ENCODE peak calls at places on chromosomes 6 and 20, in eight cellular contexts. Y, J, D, X, E, C, B and R are unnamed samples.

GRCh38 chr6:124131259-124131658 is 327.6 kb downstream of the NKAIN2 start:
- DNase-seq in C (no peak), B (no peak), Y (peak; percentile 43), D (no peak), J (no peak), E (no peak), X (no peak), R (no peak)

GRCh38 chr6:142822882-142823578 is 121.9 kb downstream of the HIVEP2 start:
- DNase-seq in X (no peak), D (no peak), C (no peak), B (peak; percentile 69), J (no peak), E (no peak), Y (no peak), R (no peak)

GRCh38 chr6:161736341-161736740 is 462.5 kb upstream of the AGPAT4 start:
- DNase-seq in X (no peak), Y (no peak), D (no peak), B (no peak), E (no peak), J (no peak), C (no peak), R (no peak)

GRCh38 chr6:88368071-88368787 is 202.1 kb upstream of the CNR1 start:
- DNase-seq in E (no peak), Y (peak; percentile 81), D (no peak), J (no peak), C (no peak), X (no peak), B (no peak), R (no peak)

GRCh38 chr6:139338845-139339244 is 35.6 kb downstream of the CITED2 start:
- DNase-seq in B (no peak), E (no peak), X (no peak), D (no peak), J (no peak), Y (peak; percentile 82), C (no peak), R (no peak)

GRCh38 chr6:12865782-12866181 is 149.2 kb downstream of the PHACTR1 start:
- DNase-seq in J (no peak), C (no peak), Y (no peak), D (no peak), X (no peak), E (no peak), B (no peak), R (no peak)

GRCh38 chr6:134363323-134364039 is 45.6 kb upstream of the SGK1 start:
- DNase-seq in E (no peak), D (no peak), J (no peak), B (no peak), X (no peak), Y (no peak), C (no peak), R (no peak)

GRCh38 chr6:45930419-45931059 is 85.1 kb downstream of the CLIC5 start:
- DNase-seq in Y (peak; percentile 81), B (peak; percentile 72), D (peak; percentile 24), J (peak; percentile 58), X (peak; percentile 70), E (peak; percentile 37), C (peak; percentile 47), R (peak; percentile 53)

GRCh38 chr6:29954272-29954671 is 11.9 kb downstream of the HLA-A start:
- DNase-seq in B (peak; percentile 48), C (no peak), D (no peak), J (no peak), Y (no peak), X (no peak), E (no peak), R (no peak)

GRCh38 chr6:127518212-127518709 is 874 bp downstream of the MTCL3 start:
- DNase-seq in Y (no peak), D (no peak), J (no peak), X (no peak), E (no peak), C (no peak), B (peak; percentile 57), R (no peak)

GRCh38 chr6:107491791-107492674 is 2.1 kb downstream of the SOBP start:
- DNase-seq in X (no peak), D (no peak), Y (peak; percentile 87), E (no peak), B (no peak), J (peak; percentile 64), C (no peak), R (no peak)

GRCh38 chr6:71544028-71544427 is 255.4 kb downstream of the OGFRL1 start:
- DNase-seq in D (peak; percentile 11), Y (peak; percentile 65), C (no peak), X (no peak), J (no peak), E (no peak), B (no peak), R (no peak)

GRCh38 chr6:28353981-28354676 is 4.4 kb downstream of the ZKSCAN3 start:
- DNase-seq in J (peak; percentile 30), X (peak; percentile 77), C (no peak), Y (peak; percentile 81), B (no peak), E (no peak), D (no peak), R (no peak)

GRCh38 chr6:166346449-166346848 is 4.1 kb upstream of the SFT2D1 start:
- DNase-seq in E (no peak), C (no peak), B (no peak), J (no peak), Y (no peak), D (no peak), X (no peak), R (no peak)

DNA sequence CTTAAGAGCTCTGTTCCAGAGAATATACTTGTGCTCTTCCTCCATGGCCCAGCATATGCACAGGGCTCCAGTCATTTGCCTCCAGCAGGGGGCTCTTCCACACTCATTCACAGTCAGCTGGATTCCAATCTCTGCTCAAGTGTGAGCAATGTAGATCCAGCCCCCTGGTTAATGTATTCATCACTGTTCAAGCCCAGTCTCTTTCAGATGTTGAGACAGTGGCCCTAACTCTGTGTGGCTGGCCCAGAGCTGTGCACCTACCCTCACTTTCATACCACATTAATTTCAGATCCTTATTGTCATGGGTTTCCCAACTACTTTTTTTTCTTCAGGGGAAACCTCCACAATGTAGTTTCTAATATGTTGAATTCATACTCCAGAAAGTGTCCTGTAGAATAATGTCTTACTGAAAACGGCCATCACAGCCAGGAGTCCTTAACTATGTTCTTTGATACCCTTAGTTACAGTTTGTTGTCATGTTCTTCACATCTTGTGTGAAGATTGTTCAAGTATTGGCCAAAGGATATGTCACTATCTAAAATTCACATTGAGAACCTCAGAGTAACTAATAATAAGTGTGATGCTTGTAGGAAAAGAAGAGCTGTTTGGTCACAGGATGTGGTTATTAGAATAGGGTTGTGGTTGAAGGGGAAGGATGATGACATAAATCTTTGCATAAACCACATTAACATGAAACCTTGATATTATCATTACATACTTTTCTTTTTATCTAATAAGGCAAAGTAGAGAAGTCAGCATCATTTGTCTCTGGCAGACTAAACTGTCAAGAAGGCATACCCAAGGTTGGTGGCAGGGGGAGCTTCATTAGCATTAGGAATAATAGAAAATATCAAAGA is 14.4 kb upstream of the HLA-DQA1 start:
- DNase-seq in E (peak; percentile 7), X (peak; percentile 37), J (no peak), D (no peak), Y (peak; percentile 55), C (peak; percentile 86), B (peak; percentile 87), R (peak; percentile 13)
- TF ChIP-seq CTCF in E (peak; percentile 47), X (peak; percentile 20), J (peak; percentile 35), D (no peak), Y (peak; percentile 41), C (peak; percentile 23), B (peak; percentile 81), R (peak; percentile 45)

GRCh38 chr6:40755749-40756452 is 168.7 kb upstream of the LRFN2 start:
- DNase-seq in D (no peak), J (no peak), B (no peak), X (no peak), Y (peak; percentile 6), E (no peak), C (no peak), R (no peak)
- H3K27ac ChIP-seq in D (no peak overlapping the region), J (no peak overlapping the region), B (no peak overlapping the region), X (no peak overlapping the region), Y (no peak overlapping the region), E (no peak overlapping the region), C (no peak overlapping the region), R (no peak overlapping the region)

GRCh38 chr20:60113771-60114170 is 155.5 kb downstream of the CDH26 start:
- DNase-seq in Y (no peak), E (no peak), B (no peak), X (no peak), C (no peak), D (no peak), J (no peak), R (no peak)

GRCh38 chr20:60116128-60116909 is 158.1 kb downstream of the CDH26 start:
- DNase-seq in Y (no peak), J (no peak), B (no peak), C (peak; percentile 51), D (no peak), X (no peak), E (no peak), R (no peak)

GRCh38 chr20:60113024-60113724 is 155.0 kb downstream of the CDH26 start:
- DNase-seq in D (no peak), C (no peak), X (peak; percentile 73), B (no peak), Y (no peak), E (no peak), J (no peak), R (no peak)

GRCh38 chr20:60117040-60117439 is 158.8 kb downstream of the CDH26 start:
- DNase-seq in C (no peak), X (no peak), E (no peak), D (no peak), J (no peak), B (no peak), Y (no peak), R (no peak)

GRCh38 chr20:60115452-60115851 is 157.2 kb downstream of the CDH26 start:
- DNase-seq in E (no peak), B (no peak), D (no peak), J (no peak), Y (no peak), C (no peak), X (no peak), R (no peak)
- H3K27me3 ChIP-seq in E (no peaks in the 10 kb centered on the region), B (peaks cover 20% of the 10 kb centered on the region), D (peaks cover 8% of the 10 kb centered on the region), J (peaks cover 33% of the 10 kb centered on the region), Y (no peaks in the 10 kb centered on the region), C (no peaks in the 10 kb centered on the region), X (peaks cover 3% of the 10 kb centered on the region), R (no peaks in the 10 kb centered on the region)

GRCh38 chr6:106359989-106360409 is 518 bp upstream of the CRYBG1 start:
- DNase-seq in E (no peak), J (no peak), B (no peak), Y (no peak), X (no peak), D (no peak), C (no peak), R (no peak)

GRCh38 chr6:106360410-106360988 is at the start of gene CRYBG1:
- DNase-seq in E (peak; percentile 48), C (peak; percentile 73), X (peak; percentile 78), Y (peak; percentile 17), J (peak; percentile 25), D (no peak), B (peak; percentile 78), R (peak; percentile 57)

GRCh38 chr6:106360989-106361430 is 493 bp downstream of the CRYBG1 start:
- DNase-seq in C (no peak), J (no peak), B (peak; percentile 44), X (peak; percentile 68), E (no peak), Y (no peak), D (no peak), R (peak; percentile 5)

DNA sequence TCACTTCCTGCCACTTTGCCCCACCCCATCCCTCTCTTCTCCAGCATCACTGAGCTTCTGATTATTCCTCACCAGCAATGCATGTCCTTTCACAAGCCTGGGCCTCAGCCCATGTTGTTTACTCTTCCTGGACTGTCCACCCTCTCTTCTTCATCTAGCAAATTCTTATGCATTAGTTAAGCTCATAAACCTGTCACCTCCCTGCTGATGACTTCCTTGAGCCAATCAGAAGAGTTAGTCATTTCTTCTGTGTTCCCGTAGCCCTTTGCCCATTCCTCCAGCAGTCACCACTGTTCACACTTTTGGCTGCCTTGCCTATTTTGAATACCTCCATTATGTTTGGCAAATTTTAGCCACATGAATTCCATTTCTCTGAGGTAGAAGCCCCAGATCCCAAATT is 4.1 kb upstream of the CRYBG1 start:
- DNase-seq in D (no peak), B (no peak), J (no peak), C (no peak), X (no peak), E (no peak), Y (no peak), R (no peak)
- TF ChIP-seq CTCF in D (no peak), B (no peak), J (no peak), C (no peak), X (no peak), E (no peak), Y (no peak), R (no peak)